ENCODE peak calls at places on chromosome 5, in nine cellular contexts. J is fibroblast of the aortic adventitia, W is choroid plexus epithelial cell, I is Peyer's patch, M is AG04449, G is kidney, H is uterus, C is stomach, D is breast epithelium. O is an unnamed sample.

GRCh38 chr5:39919876-39920275 is 495.1 kb upstream of the DAB2 start:
- DNase-seq in G (no peak), W (no peak), H (no peak), D (no peak), J (peak; percentile 5), I (no peak), C (no peak), M (no peak), O (no peak)

GRCh38 chr5:1778138-1779020 is 21.3 kb downstream of the MRPL36 start:
- DNase-seq in D (peak; percentile 43), W (no peak), H (no peak), C (no peak), J (no peak), G (peak; percentile 61), M (no peak), I (no peak), O (no peak)

GRCh38 chr5:148899993-148900392 is 73.6 kb downstream of the ADRB2 start:
- DNase-seq in J (no peak), M (no peak), W (no peak), G (no peak), D (no peak), C (no peak), H (no peak), I (no peak), O (no peak)

GRCh38 chr5:90865194-90865593 is 306.6 kb downstream of the ADGRV1 start:
- DNase-seq in J (no peak), G (no peak), C (no peak), W (no peak), M (no peak), I (no peak), H (no peak), D (no peak), O (no peak)

GRCh38 chr5:10627185-10628115 is 63.6 kb downstream of the ANKRD33B start:
- DNase-seq in H (peak; percentile 92), D (peak; percentile 72), W (peak; percentile 99), C (peak; percentile 82), J (peak; percentile 99), I (peak; percentile 73), G (peak; percentile 94), M (peak; percentile 95), O (peak; percentile 99)

GRCh38 chr5:7745882-7746735 is 104.8 kb downstream of the CFAP90 start:
- DNase-seq in D (peak; percentile 75), J (peak; percentile 79), G (no peak), M (peak; percentile 17), C (peak; percentile 76), H (peak; percentile 69), W (peak; percentile 83), I (peak; percentile 57), O (peak; percentile 75)

GRCh38 chr5:74122175-74122574 is 496.2 kb downstream of the ARHGEF28 start:
- DNase-seq in H (no peak), C (no peak), I (no peak), J (no peak), W (no peak), D (no peak), M (no peak), G (no peak), O (no peak)

GRCh38 chr5:43582082-43583005 is 20.6 kb upstream of the NNT start:
- DNase-seq in W (no peak), D (no peak), C (no peak), I (no peak), M (no peak), G (no peak), H (no peak), J (no peak), O (no peak)

GRCh38 chr5:174410716-174411512 is 313.5 kb upstream of the MSX2 start:
- DNase-seq in H (no peak), I (no peak), D (no peak), G (no peak), M (no peak), W (no peak), J (peak; percentile 27), C (no peak), O (no peak)

GRCh38 chr5:138949988-138950387 is 74.9 kb upstream of the LRRTM2 start:
- DNase-seq in D (no peak), H (no peak), M (no peak), J (no peak), G (peak; percentile 32), C (peak; percentile 75), I (peak; percentile 11), W (no peak), O (no peak)

GRCh38 chr5:141637266-141637692 is 482 bp downstream of the RELL2 start:
- DNase-seq in G (peak; percentile 87), M (no peak), W (no peak), C (peak; percentile 37), J (no peak), I (no peak), H (no peak), D (no peak), O (no peak)

DNA sequence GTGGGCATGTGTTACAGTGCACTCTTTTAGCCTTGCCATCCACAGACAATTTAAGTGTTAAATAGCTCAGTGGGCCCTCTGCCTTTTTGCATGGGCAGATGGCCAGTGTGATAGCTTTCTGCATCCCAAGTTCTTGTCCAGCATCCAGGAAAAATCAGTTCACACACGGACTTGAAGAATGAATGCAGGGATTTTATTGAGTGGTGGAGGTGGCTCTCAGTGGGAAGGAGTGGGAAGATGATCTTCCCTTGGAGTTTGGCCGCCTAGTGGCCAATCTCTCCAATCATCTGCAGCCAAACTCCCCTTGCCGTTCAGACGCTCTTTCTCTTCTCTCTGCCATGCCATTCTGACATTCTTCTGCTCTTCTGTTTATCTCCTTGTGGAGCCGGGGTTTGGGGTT is 322.4 kb upstream of the GRAMD2B start:
- DNase-seq in G (no peak), C (no peak), M (no peak), W (peak; percentile 8), H (no peak), I (no peak), D (no peak), J (peak; percentile 19), O (no peak)
- TF ChIP-seq CTCF in G (no peak), C (no peak), M (peak; percentile 24), W (peak; percentile 53), H (no peak), I (no peak), D (peak; percentile 12), J (peak; percentile 25), O (peak; percentile 50)

GRCh38 chr5:132462856-132463745 is 27.5 kb downstream of the IRF1 start:
- DNase-seq in G (peak; percentile 20), C (no peak), I (peak; percentile 59), H (no peak), W (no peak), J (no peak), M (no peak), D (no peak), O (no peak)

GRCh38 chr5:132463808-132464154 is 26.8 kb downstream of the IRF1 start:
- DNase-seq in J (no peak), H (no peak), G (no peak), W (no peak), I (no peak), C (no peak), D (no peak), M (no peak), O (no peak)

GRCh38 chr5:132466453-132467291 is 23.9 kb downstream of the IRF1 start:
- DNase-seq in D (peak; percentile 51), W (peak; percentile 77), J (no peak), M (no peak), I (peak; percentile 72), H (no peak), G (peak; percentile 86), C (peak; percentile 51), O (peak; percentile 85)

GRCh38 chr5:132465095-132465707 is 25.4 kb downstream of the IRF1 start:
- DNase-seq in H (no peak), M (no peak), D (no peak), I (peak; percentile 52), C (no peak), J (no peak), G (peak; percentile 72), W (no peak), O (no peak)

GRCh38 chr5:132464155-132464939 is 26.2 kb downstream of the IRF1 start:
- DNase-seq in H (no peak), D (no peak), W (no peak), J (no peak), C (no peak), M (no peak), I (peak; percentile 62), G (peak; percentile 71), O (peak; percentile 45)
- H3K4me3 ChIP-seq in H (no peak overlapping the region), D (no peak overlapping the region), W (no peak overlapping the region), J (no peak overlapping the region), C (peak overlapping the region; percentile 16), M (no peak overlapping the region), I (peak overlapping the region; percentile 20), G (peak overlapping the region; percentile 24), O (peak overlapping the region; percentile 6)

GRCh38 chr5:171337207-171337562 is 28.1 kb downstream of the TLX3 start:
- DNase-seq in M (no peak), I (no peak), C (no peak), H (no peak), J (no peak), G (no peak), D (no peak), W (no peak), O (no peak)

GRCh38 chr5:171340491-171340890 is 31.4 kb downstream of the TLX3 start:
- DNase-seq in D (no peak), M (no peak), H (no peak), G (no peak), C (no peak), I (no peak), W (no peak), J (no peak), O (no peak)

GRCh38 chr5:171344936-171345608 is 36.0 kb downstream of the TLX3 start:
- DNase-seq in H (no peak), J (no peak), M (no peak), I (no peak), G (peak; percentile 31), C (no peak), D (no peak), W (no peak), O (no peak)

GRCh38 chr5:171340042-171340441 is 31.0 kb downstream of the TLX3 start:
- DNase-seq in J (no peak), I (no peak), D (no peak), C (no peak), W (no peak), M (no peak), H (no peak), G (no peak), O (no peak)

GRCh38 chr5:171342362-171343111 is 33.5 kb downstream of the TLX3 start:
- DNase-seq in M (peak; percentile 7), C (peak; percentile 40), I (no peak), G (peak; percentile 33), W (peak; percentile 84), D (no peak), H (no peak), J (peak; percentile 68), O (peak; percentile 68)
- TF ChIP-seq CTCF in M (peak; percentile 67), C (peak; percentile 35), I (no peak), G (peak; percentile 48), W (peak; percentile 82), D (peak; percentile 35), H (no peak), J (peak; percentile 71), O (peak; percentile 78)

DNA sequence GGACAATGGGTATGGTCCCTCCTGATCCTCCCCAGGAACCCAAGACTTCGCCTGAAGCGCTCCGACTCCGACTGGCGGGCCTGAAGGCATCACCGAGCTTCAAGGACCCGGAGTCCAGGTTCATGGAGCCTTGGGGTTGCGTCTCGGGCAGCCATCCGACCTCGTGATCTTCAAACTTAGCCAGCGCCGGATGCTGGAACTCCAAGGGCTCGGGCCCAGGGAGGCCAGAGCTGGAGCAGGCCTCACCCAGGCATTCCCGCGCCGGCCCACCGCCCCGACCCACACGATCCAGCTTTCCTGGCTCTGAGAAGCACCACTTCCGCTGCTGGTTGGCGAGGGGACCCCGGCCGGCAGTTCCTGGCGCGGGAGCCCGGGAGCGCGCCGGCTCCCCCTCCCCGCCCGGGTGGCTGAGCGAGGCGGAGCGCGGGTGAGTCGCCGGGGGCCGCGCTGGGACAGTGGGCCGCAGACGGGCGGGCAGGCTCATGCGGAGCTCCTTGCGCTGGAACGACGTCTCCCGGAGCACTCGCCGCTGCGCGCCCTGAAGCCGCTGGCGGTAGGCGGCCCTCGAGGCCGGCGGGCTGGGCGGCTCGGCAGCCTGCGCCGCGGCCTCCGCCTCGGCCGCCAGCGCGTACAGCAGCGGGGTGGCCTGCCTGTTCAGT is 5.2 kb downstream of the SHROOM1 start:
- DNase-seq in G (no peak), H (no peak), J (no peak), I (no peak), D (no peak), W (no peak), M (no peak), C (no peak), O (no peak)
- H3K4me3 ChIP-seq in G (no peak overlapping the region), H (no peak overlapping the region), J (no peak overlapping the region), I (peak overlapping the region; percentile 44), D (no peak overlapping the region), W (peak overlapping the region; percentile 10), M (no peak overlapping the region), C (peak overlapping the region; percentile 27), O (no peak overlapping the region)

O was measured in fibroblast of villous mesenchyme.